ENCODE peak calls at places on chromosomes 4 and X, in eight cellular contexts. One of them, this sample, is unnamed.

GRCh38 chr4:156255205-156255604 is 301.5 kb upstream of the CTSO start:
- DNase-seq in chondrocyte: no peak
- DNase-seq in heart left ventricle: no peak
- DNase-seq in PC-3: no peak
- DNase-seq in BJ: no peak
- DNase-seq in fibroblast of lung: no peak
- DNase-seq in CD4-positive, alpha-beta T cell: no peak
- DNase-seq in OCI-LY7: no peak
- DNase-seq in this sample: no peak

GRCh38 chrX:69178592-69178991 is 13.3 kb upstream of the PJA1 start:
- DNase-seq in chondrocyte: no peak
- DNase-seq in heart left ventricle: no peak
- DNase-seq in PC-3: no peak
- DNase-seq in BJ: no peak
- DNase-seq in fibroblast of lung: no peak
- DNase-seq in CD4-positive, alpha-beta T cell: no peak
- DNase-seq in OCI-LY7: no peak
- DNase-seq in this sample: no peak

GRCh38 chr4:4387531-4388311 is 819 bp downstream of the NSG1 start:
- DNase-seq in chondrocyte: peak; percentile 72
- DNase-seq in heart left ventricle: no peak
- DNase-seq in PC-3: no peak
- DNase-seq in BJ: no peak
- DNase-seq in fibroblast of lung: no peak
- DNase-seq in CD4-positive, alpha-beta T cell: no peak
- DNase-seq in OCI-LY7: peak; percentile 32
- DNase-seq in this sample: no peak

GRCh38 chrX:11664211-11664888 is 1.4 kb downstream of the ARHGAP6 start:
- DNase-seq in chondrocyte: peak; percentile 90
- DNase-seq in heart left ventricle: peak; percentile 14
- DNase-seq in PC-3: no peak
- DNase-seq in BJ: no peak
- DNase-seq in fibroblast of lung: no peak
- DNase-seq in CD4-positive, alpha-beta T cell: no peak
- DNase-seq in OCI-LY7: no peak
- DNase-seq in this sample: no peak

GRCh38 chr4:83536649-83537352 is 893 bp downstream of the GPAT3 start:
- DNase-seq in chondrocyte: no peak
- DNase-seq in heart left ventricle: no peak
- DNase-seq in PC-3: no peak
- DNase-seq in BJ: no peak
- DNase-seq in fibroblast of lung: no peak
- DNase-seq in CD4-positive, alpha-beta T cell: no peak
- DNase-seq in OCI-LY7: no peak
- DNase-seq in this sample: no peak

GRCh38 chr4:133152801-133153526 is 3.9 kb downstream of the PCDH10 start:
- DNase-seq in chondrocyte: no peak
- DNase-seq in heart left ventricle: no peak
- DNase-seq in PC-3: no peak
- DNase-seq in BJ: no peak
- DNase-seq in fibroblast of lung: peak; percentile 14
- DNase-seq in CD4-positive, alpha-beta T cell: no peak
- DNase-seq in OCI-LY7: no peak
- DNase-seq in this sample: no peak

GRCh38 chr4:161573836-161574235 is 590.0 kb downstream of the FSTL5 start:
- DNase-seq in chondrocyte: no peak
- DNase-seq in heart left ventricle: no peak
- DNase-seq in PC-3: peak; percentile 5
- DNase-seq in BJ: no peak
- DNase-seq in fibroblast of lung: no peak
- DNase-seq in CD4-positive, alpha-beta T cell: no peak
- DNase-seq in OCI-LY7: no peak
- DNase-seq in this sample: no peak

GRCh38 chr4:29423836-29424721 is 1296.1 kb upstream of the PCDH7 start:
- DNase-seq in chondrocyte: no peak
- DNase-seq in heart left ventricle: no peak
- DNase-seq in PC-3: peak; percentile 72
- DNase-seq in BJ: peak; percentile 46
- DNase-seq in fibroblast of lung: peak; percentile 85
- DNase-seq in CD4-positive, alpha-beta T cell: no peak
- DNase-seq in OCI-LY7: no peak
- DNase-seq in this sample: no peak

GRCh38 chr4:139857021-139857420 is 191.4 kb downstream of the MGST2 start:
- DNase-seq in chondrocyte: no peak
- DNase-seq in heart left ventricle: no peak
- DNase-seq in PC-3: peak; percentile 65
- DNase-seq in BJ: no peak
- DNase-seq in fibroblast of lung: no peak
- DNase-seq in CD4-positive, alpha-beta T cell: no peak
- DNase-seq in OCI-LY7: no peak
- DNase-seq in this sample: no peak

GRCh38 chrX:16392597-16392996 is 225.3 kb downstream of the MAGEB17 start:
- DNase-seq in chondrocyte: no peak
- DNase-seq in heart left ventricle: no peak
- DNase-seq in PC-3: no peak
- DNase-seq in BJ: no peak
- DNase-seq in fibroblast of lung: no peak
- DNase-seq in CD4-positive, alpha-beta T cell: no peak
- DNase-seq in OCI-LY7: no peak
- DNase-seq in this sample: no peak

GRCh38 chr4:147328189-147328588 is 152.7 kb upstream of the EDNRA start:
- DNase-seq in chondrocyte: no peak
- DNase-seq in heart left ventricle: no peak
- DNase-seq in PC-3: no peak
- DNase-seq in BJ: no peak
- DNase-seq in fibroblast of lung: no peak
- DNase-seq in CD4-positive, alpha-beta T cell: no peak
- DNase-seq in OCI-LY7: no peak
- DNase-seq in this sample: no peak

GRCh38 chrX:24369816-24370215 is 9.4 kb downstream of the SUPT20HL1 start:
- DNase-seq in chondrocyte: no peak
- DNase-seq in heart left ventricle: no peak
- DNase-seq in PC-3: no peak
- DNase-seq in BJ: no peak
- DNase-seq in fibroblast of lung: no peak
- DNase-seq in CD4-positive, alpha-beta T cell: no peak
- DNase-seq in OCI-LY7: no peak
- DNase-seq in this sample: no peak

GRCh38 chr4:39469429-39470077 is 10.7 kb downstream of the LIAS start:
- DNase-seq in chondrocyte: no peak
- DNase-seq in heart left ventricle: no peak
- DNase-seq in PC-3: peak; percentile 85
- DNase-seq in BJ: peak; percentile 57
- DNase-seq in fibroblast of lung: peak; percentile 92
- DNase-seq in CD4-positive, alpha-beta T cell: no peak
- DNase-seq in OCI-LY7: peak; percentile 80
- DNase-seq in this sample: peak; percentile 22

GRCh38 chr4:128468485-128468989 is 180.9 kb upstream of the PGRMC2 start:
- DNase-seq in chondrocyte: no peak
- DNase-seq in heart left ventricle: peak; percentile 49
- DNase-seq in PC-3: peak; percentile 83
- DNase-seq in BJ: peak; percentile 72
- DNase-seq in fibroblast of lung: peak; percentile 100
- DNase-seq in CD4-positive, alpha-beta T cell: no peak
- DNase-seq in OCI-LY7: no peak
- DNase-seq in this sample: no peak

GRCh38 chr4:41319553-41319952 is 62.8 kb downstream of the UCHL1 start:
- DNase-seq in chondrocyte: no peak
- DNase-seq in heart left ventricle: no peak
- DNase-seq in PC-3: peak; percentile 89
- DNase-seq in BJ: no peak
- DNase-seq in fibroblast of lung: no peak
- DNase-seq in CD4-positive, alpha-beta T cell: no peak
- DNase-seq in OCI-LY7: no peak
- DNase-seq in this sample: no peak

GRCh38 chr4:130955520-130955919 is 1859.6 kb downstream of the C4orf33 start:
- DNase-seq in chondrocyte: no peak
- DNase-seq in heart left ventricle: no peak
- DNase-seq in PC-3: no peak
- DNase-seq in BJ: no peak
- DNase-seq in fibroblast of lung: no peak
- DNase-seq in CD4-positive, alpha-beta T cell: no peak
- DNase-seq in OCI-LY7: no peak
- DNase-seq in this sample: no peak

GRCh38 chrX:43562372-43562771 is 93.7 kb upstream of the MAOA start:
- DNase-seq in chondrocyte: no peak
- DNase-seq in heart left ventricle: no peak
- DNase-seq in PC-3: no peak
- DNase-seq in BJ: no peak
- DNase-seq in fibroblast of lung: peak; percentile 56
- DNase-seq in CD4-positive, alpha-beta T cell: no peak
- DNase-seq in OCI-LY7: no peak
- DNase-seq in this sample: no peak

GRCh38 chrX:31126205-31126604 is 54.4 kb upstream of the FTHL17 start:
- DNase-seq in chondrocyte: no peak
- DNase-seq in heart left ventricle: no peak
- DNase-seq in PC-3: no peak
- DNase-seq in BJ: no peak
- DNase-seq in fibroblast of lung: peak; percentile 14
- DNase-seq in CD4-positive, alpha-beta T cell: no peak
- DNase-seq in OCI-LY7: no peak
- DNase-seq in this sample: no peak

GRCh38 chr4:23766334-23766733 is 123.5 kb downstream of the PPARGC1A start:
- DNase-seq in chondrocyte: no peak
- DNase-seq in heart left ventricle: no peak
- DNase-seq in PC-3: no peak
- DNase-seq in BJ: no peak
- DNase-seq in fibroblast of lung: peak; percentile 22
- DNase-seq in CD4-positive, alpha-beta T cell: no peak
- DNase-seq in OCI-LY7: no peak
- DNase-seq in this sample: no peak

GRCh38 chr4:121479801-121480200 is 99.0 kb upstream of the QRFPR start:
- DNase-seq in chondrocyte: no peak
- DNase-seq in heart left ventricle: no peak
- DNase-seq in PC-3: peak; percentile 59
- DNase-seq in BJ: no peak
- DNase-seq in fibroblast of lung: no peak
- DNase-seq in CD4-positive, alpha-beta T cell: no peak
- DNase-seq in OCI-LY7: no peak
- DNase-seq in this sample: no peak

GRCh38 chr4:121485190-121485804 is 104.5 kb upstream of the QRFPR start:
- DNase-seq in chondrocyte: no peak
- DNase-seq in heart left ventricle: no peak
- DNase-seq in PC-3: no peak
- DNase-seq in BJ: no peak
- DNase-seq in fibroblast of lung: no peak
- DNase-seq in CD4-positive, alpha-beta T cell: no peak
- DNase-seq in OCI-LY7: no peak
- DNase-seq in this sample: no peak

GRCh38 chr4:121484633-121485032 is 103.8 kb upstream of the QRFPR start:
- DNase-seq in chondrocyte: no peak
- DNase-seq in heart left ventricle: peak; percentile 24
- DNase-seq in PC-3: peak; percentile 60
- DNase-seq in BJ: no peak
- DNase-seq in fibroblast of lung: peak; percentile 73
- DNase-seq in CD4-positive, alpha-beta T cell: no peak
- DNase-seq in OCI-LY7: peak; percentile 28
- DNase-seq in this sample: no peak
- TF ChIP-seq CTCF in chondrocyte: peak; percentile 77
- TF ChIP-seq CTCF in heart left ventricle: peak; percentile 70
- TF ChIP-seq CTCF in PC-3: peak; percentile 75
- TF ChIP-seq CTCF in BJ: peak; percentile 90
- TF ChIP-seq CTCF in fibroblast of lung: peak; percentile 95
- TF ChIP-seq CTCF in CD4-positive, alpha-beta T cell: no peak
- TF ChIP-seq CTCF in OCI-LY7: peak; percentile 78
- TF ChIP-seq CTCF in this sample: peak; percentile 69

DNA sequence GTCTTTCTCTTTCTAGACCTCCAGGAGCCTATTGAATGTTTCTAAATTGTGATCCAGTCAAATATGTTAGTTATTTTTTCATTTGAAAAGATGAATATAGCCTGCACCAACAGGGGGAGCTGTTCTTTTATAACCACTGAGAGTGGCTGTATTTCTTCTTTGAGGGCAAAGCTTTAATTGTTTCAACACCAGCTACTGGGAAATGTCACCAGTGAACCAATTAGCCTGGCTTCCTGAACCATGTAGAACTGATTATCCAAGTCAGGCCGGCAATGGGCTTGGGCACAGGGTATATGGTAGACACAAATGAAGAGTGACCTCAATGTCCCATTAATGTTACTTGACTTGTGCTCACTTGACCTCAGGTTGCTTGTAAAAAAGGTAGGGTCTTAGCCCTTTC is 4.8 kb upstream of the DAPP1 start:
- DNase-seq in chondrocyte: no peak
- DNase-seq in heart left ventricle: no peak
- DNase-seq in PC-3: peak; percentile 60
- DNase-seq in BJ: no peak
- DNase-seq in fibroblast of lung: peak; percentile 43
- DNase-seq in CD4-positive, alpha-beta T cell: peak; percentile 21
- DNase-seq in OCI-LY7: peak; percentile 78
- DNase-seq in this sample: no peak
- TF ChIP-seq CTCF in chondrocyte: peak; percentile 68
- TF ChIP-seq CTCF in heart left ventricle: peak; percentile 31
- TF ChIP-seq CTCF in PC-3: peak; percentile 71
- TF ChIP-seq CTCF in BJ: peak; percentile 48
- TF ChIP-seq CTCF in fibroblast of lung: peak; percentile 56
- TF ChIP-seq CTCF in CD4-positive, alpha-beta T cell: peak; percentile 60
- TF ChIP-seq CTCF in OCI-LY7: peak; percentile 94
- TF ChIP-seq CTCF in this sample: peak; percentile 52

DNA sequence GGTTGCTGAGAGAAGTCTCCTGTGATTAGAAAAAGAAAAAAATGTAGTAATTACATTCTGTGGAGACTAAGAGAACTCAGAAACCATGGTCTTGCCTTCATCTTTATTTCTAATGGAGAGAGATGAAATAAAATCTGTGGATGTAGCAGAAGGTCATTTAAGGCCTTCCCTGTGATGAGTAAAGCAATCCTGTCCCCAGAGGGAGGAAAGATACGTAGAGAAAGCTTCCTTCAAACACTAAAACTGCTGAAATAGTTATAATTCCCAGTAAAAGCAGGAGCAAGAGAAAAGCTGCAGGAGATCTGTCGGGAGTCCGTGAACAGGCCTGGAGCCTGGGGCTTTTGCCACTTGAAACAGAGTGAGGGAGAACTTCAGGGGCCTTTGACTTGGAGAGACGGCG is 11.2 kb upstream of the SEPSECS start:
- DNase-seq in chondrocyte: no peak
- DNase-seq in heart left ventricle: no peak
- DNase-seq in PC-3: no peak
- DNase-seq in BJ: no peak
- DNase-seq in fibroblast of lung: no peak
- DNase-seq in CD4-positive, alpha-beta T cell: no peak
- DNase-seq in OCI-LY7: no peak
- DNase-seq in this sample: no peak
- TF ChIP-seq CTCF in chondrocyte: no peak
- TF ChIP-seq CTCF in heart left ventricle: no peak
- TF ChIP-seq CTCF in PC-3: no peak
- TF ChIP-seq CTCF in BJ: no peak
- TF ChIP-seq CTCF in fibroblast of lung: no peak
- TF ChIP-seq CTCF in CD4-positive, alpha-beta T cell: no peak
- TF ChIP-seq CTCF in OCI-LY7: no peak
- TF ChIP-seq CTCF in this sample: no peak

DNA sequence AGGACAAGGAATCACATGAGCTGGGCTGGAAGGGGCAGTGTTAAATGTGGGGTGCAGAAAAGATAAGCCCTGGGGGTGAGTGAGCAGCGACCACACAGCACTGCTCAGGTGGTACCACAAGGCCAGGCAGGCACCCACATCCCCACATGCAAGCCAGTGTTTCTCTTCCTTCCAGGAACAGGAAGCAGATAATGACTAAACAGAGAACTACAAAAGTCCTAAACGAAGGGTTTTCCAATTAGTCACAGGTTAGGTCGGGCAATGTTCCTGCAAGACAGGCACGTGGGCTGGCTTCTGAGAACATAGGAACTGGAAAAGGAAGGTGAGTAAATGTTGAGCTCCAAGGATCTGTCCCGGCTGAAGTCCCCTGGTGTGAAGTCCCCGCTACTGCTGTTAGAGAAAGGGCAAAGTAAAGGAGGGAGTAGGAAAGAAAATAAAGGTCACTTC is 19.5 kb downstream of the RELL1 start:
- DNase-seq in chondrocyte: no peak
- DNase-seq in heart left ventricle: peak; percentile 43
- DNase-seq in PC-3: peak; percentile 84
- DNase-seq in BJ: peak; percentile 59
- DNase-seq in fibroblast of lung: peak; percentile 84
- DNase-seq in CD4-positive, alpha-beta T cell: no peak
- DNase-seq in OCI-LY7: no peak
- DNase-seq in this sample: no peak
- TF ChIP-seq CTCF in chondrocyte: peak; percentile 31
- TF ChIP-seq CTCF in heart left ventricle: no peak
- TF ChIP-seq CTCF in PC-3: peak; percentile 16
- TF ChIP-seq CTCF in BJ: no peak
- TF ChIP-seq CTCF in fibroblast of lung: no peak
- TF ChIP-seq CTCF in CD4-positive, alpha-beta T cell: no peak
- TF ChIP-seq CTCF in OCI-LY7: no peak
- TF ChIP-seq CTCF in this sample: no peak